ENCODE peak calls at places on chromosomes 1 and 21, in seven cellular contexts. One of them, this sample, is unnamed.

GRCh38 chr1:23168462-23169218 is at the start of gene LUZP1:
- DNase-seq in NCI-H1694 treated with DMSO at 0.1 percent for 48 hours: peak; percentile 43
- DNase-seq in activated T-helper 9 cell treated with anti-CD3 and anti-CD28 coated beads, Interleukin-2, amount 50 U/mL, for 16 hours: peak; percentile 86
- DNase-seq in thyroid gland: peak; percentile 86
- DNase-seq in cardiac fibroblast: peak; percentile 94
- DNase-seq in mucosa of descending colon: peak; percentile 91
- DNase-seq in NCI-H82: peak; percentile 92
- DNase-seq in this sample: peak; percentile 94

GRCh38 chr1:66371233-66372005 is 162.5 kb upstream of the SGIP1 start:
- DNase-seq in NCI-H1694 treated with DMSO at 0.1 percent for 48 hours: no peak
- DNase-seq in activated T-helper 9 cell treated with anti-CD3 and anti-CD28 coated beads, Interleukin-2, amount 50 U/mL, for 16 hours: no peak
- DNase-seq in thyroid gland: no peak
- DNase-seq in cardiac fibroblast: peak; percentile 88
- DNase-seq in mucosa of descending colon: no peak
- DNase-seq in NCI-H82: no peak
- DNase-seq in this sample: no peak

GRCh38 chr1:191320062-191320461 is 838.2 kb upstream of the RGS18 start:
- DNase-seq in NCI-H1694 treated with DMSO at 0.1 percent for 48 hours: no peak
- DNase-seq in activated T-helper 9 cell treated with anti-CD3 and anti-CD28 coated beads, Interleukin-2, amount 50 U/mL, for 16 hours: no peak
- DNase-seq in thyroid gland: no peak
- DNase-seq in cardiac fibroblast: no peak
- DNase-seq in mucosa of descending colon: no peak
- DNase-seq in NCI-H82: peak; percentile 17
- DNase-seq in this sample: no peak

GRCh38 chr1:34049477-34049876 is 115.6 kb downstream of the CSMD2 start:
- DNase-seq in NCI-H1694 treated with DMSO at 0.1 percent for 48 hours: no peak
- DNase-seq in activated T-helper 9 cell treated with anti-CD3 and anti-CD28 coated beads, Interleukin-2, amount 50 U/mL, for 16 hours: no peak
- DNase-seq in thyroid gland: no peak
- DNase-seq in cardiac fibroblast: no peak
- DNase-seq in mucosa of descending colon: no peak
- DNase-seq in NCI-H82: no peak
- DNase-seq in this sample: no peak

GRCh38 chr1:9439074-9439761 is 100.0 kb upstream of the SLC25A33 start:
- DNase-seq in NCI-H1694 treated with DMSO at 0.1 percent for 48 hours: no peak
- DNase-seq in activated T-helper 9 cell treated with anti-CD3 and anti-CD28 coated beads, Interleukin-2, amount 50 U/mL, for 16 hours: no peak
- DNase-seq in thyroid gland: no peak
- DNase-seq in cardiac fibroblast: peak; percentile 62
- DNase-seq in mucosa of descending colon: peak; percentile 56
- DNase-seq in NCI-H82: no peak
- DNase-seq in this sample: no peak

GRCh38 chr1:153962088-153963029 is 978 bp downstream of the SLC39A1 start:
- DNase-seq in NCI-H1694 treated with DMSO at 0.1 percent for 48 hours: no peak
- DNase-seq in activated T-helper 9 cell treated with anti-CD3 and anti-CD28 coated beads, Interleukin-2, amount 50 U/mL, for 16 hours: no peak
- DNase-seq in thyroid gland: peak; percentile 37
- DNase-seq in cardiac fibroblast: peak; percentile 75
- DNase-seq in mucosa of descending colon: peak; percentile 53
- DNase-seq in NCI-H82: no peak
- DNase-seq in this sample: no peak

GRCh38 chr1:180156631-180157091 is 2.0 kb downstream of the QSOX1 start:
- DNase-seq in NCI-H1694 treated with DMSO at 0.1 percent for 48 hours: no peak
- DNase-seq in activated T-helper 9 cell treated with anti-CD3 and anti-CD28 coated beads, Interleukin-2, amount 50 U/mL, for 16 hours: no peak
- DNase-seq in thyroid gland: no peak
- DNase-seq in cardiac fibroblast: peak; percentile 82
- DNase-seq in mucosa of descending colon: no peak
- DNase-seq in NCI-H82: no peak
- DNase-seq in this sample: no peak

GRCh38 chr1:96703186-96703585 is 18.4 kb upstream of the PTBP2 start:
- DNase-seq in NCI-H1694 treated with DMSO at 0.1 percent for 48 hours: no peak
- DNase-seq in activated T-helper 9 cell treated with anti-CD3 and anti-CD28 coated beads, Interleukin-2, amount 50 U/mL, for 16 hours: no peak
- DNase-seq in thyroid gland: no peak
- DNase-seq in cardiac fibroblast: peak; percentile 66
- DNase-seq in mucosa of descending colon: no peak
- DNase-seq in NCI-H82: no peak
- DNase-seq in this sample: no peak

GRCh38 chr1:166740668-166741276 is 98.5 kb upstream of the POGK start:
- DNase-seq in NCI-H1694 treated with DMSO at 0.1 percent for 48 hours: no peak
- DNase-seq in activated T-helper 9 cell treated with anti-CD3 and anti-CD28 coated beads, Interleukin-2, amount 50 U/mL, for 16 hours: no peak
- DNase-seq in thyroid gland: peak; percentile 12
- DNase-seq in cardiac fibroblast: no peak
- DNase-seq in mucosa of descending colon: no peak
- DNase-seq in NCI-H82: no peak
- DNase-seq in this sample: no peak

GRCh38 chr1:201119206-201119814 is 7.1 kb upstream of the CACNA1S start:
- DNase-seq in NCI-H1694 treated with DMSO at 0.1 percent for 48 hours: peak; percentile 11
- DNase-seq in activated T-helper 9 cell treated with anti-CD3 and anti-CD28 coated beads, Interleukin-2, amount 50 U/mL, for 16 hours: peak; percentile 19
- DNase-seq in thyroid gland: peak; percentile 26
- DNase-seq in cardiac fibroblast: peak; percentile 56
- DNase-seq in mucosa of descending colon: peak; percentile 43
- DNase-seq in NCI-H82: peak; percentile 80
- DNase-seq in this sample: peak; percentile 12

GRCh38 chr1:38013027-38013588 is 574 bp downstream of the UTP11 start:
- DNase-seq in NCI-H1694 treated with DMSO at 0.1 percent for 48 hours: no peak
- DNase-seq in activated T-helper 9 cell treated with anti-CD3 and anti-CD28 coated beads, Interleukin-2, amount 50 U/mL, for 16 hours: no peak
- DNase-seq in thyroid gland: peak; percentile 29
- DNase-seq in cardiac fibroblast: peak; percentile 66
- DNase-seq in mucosa of descending colon: no peak
- DNase-seq in NCI-H82: peak; percentile 93
- DNase-seq in this sample: no peak

GRCh38 chr1:56439610-56440264 is 139.6 kb downstream of the PLPP3 start:
- DNase-seq in NCI-H1694 treated with DMSO at 0.1 percent for 48 hours: no peak
- DNase-seq in activated T-helper 9 cell treated with anti-CD3 and anti-CD28 coated beads, Interleukin-2, amount 50 U/mL, for 16 hours: no peak
- DNase-seq in thyroid gland: peak; percentile 62
- DNase-seq in cardiac fibroblast: no peak
- DNase-seq in mucosa of descending colon: no peak
- DNase-seq in NCI-H82: no peak
- DNase-seq in this sample: no peak

GRCh38 chr1:244863491-244864252 is 671 bp downstream of the HNRNPU start:
- DNase-seq in NCI-H1694 treated with DMSO at 0.1 percent for 48 hours: no peak
- DNase-seq in activated T-helper 9 cell treated with anti-CD3 and anti-CD28 coated beads, Interleukin-2, amount 50 U/mL, for 16 hours: no peak
- DNase-seq in thyroid gland: peak; percentile 33
- DNase-seq in cardiac fibroblast: no peak
- DNase-seq in mucosa of descending colon: peak; percentile 71
- DNase-seq in NCI-H82: no peak
- DNase-seq in this sample: peak; percentile 47

GRCh38 chr1:39407496-39407888 is 83.9 kb upstream of the BMP8A start:
- DNase-seq in NCI-H1694 treated with DMSO at 0.1 percent for 48 hours: peak; percentile 96
- DNase-seq in activated T-helper 9 cell treated with anti-CD3 and anti-CD28 coated beads, Interleukin-2, amount 50 U/mL, for 16 hours: no peak
- DNase-seq in thyroid gland: peak; percentile 56
- DNase-seq in cardiac fibroblast: no peak
- DNase-seq in mucosa of descending colon: no peak
- DNase-seq in NCI-H82: peak; percentile 29
- DNase-seq in this sample: no peak

GRCh38 chr1:85992756-85993155 is 163.8 kb downstream of the COL24A1 start:
- DNase-seq in NCI-H1694 treated with DMSO at 0.1 percent for 48 hours: no peak
- DNase-seq in activated T-helper 9 cell treated with anti-CD3 and anti-CD28 coated beads, Interleukin-2, amount 50 U/mL, for 16 hours: no peak
- DNase-seq in thyroid gland: no peak
- DNase-seq in cardiac fibroblast: peak; percentile 74
- DNase-seq in mucosa of descending colon: no peak
- DNase-seq in NCI-H82: no peak
- DNase-seq in this sample: no peak

GRCh38 chr1:88867743-88868521 is 23.4 kb downstream of the GTF2B start:
- DNase-seq in NCI-H1694 treated with DMSO at 0.1 percent for 48 hours: no peak
- DNase-seq in activated T-helper 9 cell treated with anti-CD3 and anti-CD28 coated beads, Interleukin-2, amount 50 U/mL, for 16 hours: no peak
- DNase-seq in thyroid gland: no peak
- DNase-seq in cardiac fibroblast: peak; percentile 71
- DNase-seq in mucosa of descending colon: no peak
- DNase-seq in NCI-H82: no peak
- DNase-seq in this sample: no peak

GRCh38 chr1:67213164-67213563 is 46.9 kb downstream of the IL23R start:
- DNase-seq in NCI-H1694 treated with DMSO at 0.1 percent for 48 hours: peak; percentile 5
- DNase-seq in activated T-helper 9 cell treated with anti-CD3 and anti-CD28 coated beads, Interleukin-2, amount 50 U/mL, for 16 hours: no peak
- DNase-seq in thyroid gland: no peak
- DNase-seq in cardiac fibroblast: peak; percentile 31
- DNase-seq in mucosa of descending colon: no peak
- DNase-seq in NCI-H82: peak; percentile 71
- DNase-seq in this sample: no peak

GRCh38 chr1:5975133-5975880 is 16.9 kb downstream of the NPHP4 start:
- DNase-seq in NCI-H1694 treated with DMSO at 0.1 percent for 48 hours: peak; percentile 52
- DNase-seq in activated T-helper 9 cell treated with anti-CD3 and anti-CD28 coated beads, Interleukin-2, amount 50 U/mL, for 16 hours: no peak
- DNase-seq in thyroid gland: peak; percentile 67
- DNase-seq in cardiac fibroblast: peak; percentile 58
- DNase-seq in mucosa of descending colon: peak; percentile 70
- DNase-seq in NCI-H82: peak; percentile 66
- DNase-seq in this sample: peak; percentile 23

GRCh38 chr21:42632771-42633690 is 20.4 kb upstream of the PDE9A start:
- DNase-seq in NCI-H1694 treated with DMSO at 0.1 percent for 48 hours: no peak
- DNase-seq in activated T-helper 9 cell treated with anti-CD3 and anti-CD28 coated beads, Interleukin-2, amount 50 U/mL, for 16 hours: no peak
- DNase-seq in thyroid gland: no peak
- DNase-seq in cardiac fibroblast: no peak
- DNase-seq in mucosa of descending colon: no peak
- DNase-seq in NCI-H82: no peak
- DNase-seq in this sample: no peak

GRCh38 chr21:42262826-42263225 is 43.9 kb downstream of the ABCG1 start:
- DNase-seq in NCI-H1694 treated with DMSO at 0.1 percent for 48 hours: no peak
- DNase-seq in activated T-helper 9 cell treated with anti-CD3 and anti-CD28 coated beads, Interleukin-2, amount 50 U/mL, for 16 hours: no peak
- DNase-seq in thyroid gland: peak; percentile 33
- DNase-seq in cardiac fibroblast: peak; percentile 35
- DNase-seq in mucosa of descending colon: no peak
- DNase-seq in NCI-H82: no peak
- DNase-seq in this sample: no peak

GRCh38 chr1:115189814-115190541 is 100.7 kb upstream of the TSPAN2 start:
- DNase-seq in NCI-H1694 treated with DMSO at 0.1 percent for 48 hours: no peak
- DNase-seq in activated T-helper 9 cell treated with anti-CD3 and anti-CD28 coated beads, Interleukin-2, amount 50 U/mL, for 16 hours: no peak
- DNase-seq in thyroid gland: no peak
- DNase-seq in cardiac fibroblast: peak; percentile 72
- DNase-seq in mucosa of descending colon: no peak
- DNase-seq in NCI-H82: no peak
- DNase-seq in this sample: no peak

GRCh38 chr1:54872041-54872342 is 15.0 kb downstream of the DHCR24 start:
- DNase-seq in NCI-H1694 treated with DMSO at 0.1 percent for 48 hours: no peak
- DNase-seq in activated T-helper 9 cell treated with anti-CD3 and anti-CD28 coated beads, Interleukin-2, amount 50 U/mL, for 16 hours: no peak
- DNase-seq in thyroid gland: no peak
- DNase-seq in cardiac fibroblast: no peak
- DNase-seq in mucosa of descending colon: no peak
- DNase-seq in NCI-H82: no peak
- DNase-seq in this sample: no peak

GRCh38 chr1:58548381-58548780 is 1.9 kb upstream of the OMA1 start:
- DNase-seq in NCI-H1694 treated with DMSO at 0.1 percent for 48 hours: no peak
- DNase-seq in activated T-helper 9 cell treated with anti-CD3 and anti-CD28 coated beads, Interleukin-2, amount 50 U/mL, for 16 hours: no peak
- DNase-seq in thyroid gland: no peak
- DNase-seq in cardiac fibroblast: peak; percentile 11
- DNase-seq in mucosa of descending colon: no peak
- DNase-seq in NCI-H82: peak; percentile 91
- DNase-seq in this sample: no peak

GRCh38 chr21:45388011-45388521 is 16.9 kb upstream of the COL18A1 start:
- DNase-seq in NCI-H1694 treated with DMSO at 0.1 percent for 48 hours: no peak
- DNase-seq in activated T-helper 9 cell treated with anti-CD3 and anti-CD28 coated beads, Interleukin-2, amount 50 U/mL, for 16 hours: no peak
- DNase-seq in thyroid gland: no peak
- DNase-seq in cardiac fibroblast: no peak
- DNase-seq in mucosa of descending colon: no peak
- DNase-seq in NCI-H82: no peak
- DNase-seq in this sample: no peak

GRCh38 chr1:91806777-91807700 is 78.9 kb downstream of the TGFBR3 start:
- DNase-seq in NCI-H1694 treated with DMSO at 0.1 percent for 48 hours: no peak
- DNase-seq in activated T-helper 9 cell treated with anti-CD3 and anti-CD28 coated beads, Interleukin-2, amount 50 U/mL, for 16 hours: no peak
- DNase-seq in thyroid gland: no peak
- DNase-seq in cardiac fibroblast: peak; percentile 88
- DNase-seq in mucosa of descending colon: no peak
- DNase-seq in NCI-H82: peak; percentile 27
- DNase-seq in this sample: no peak